ENCODE peak calls at places on chromosomes 3 and 15, in six cellular contexts. R is H7, N is Peyer's patch, V is memory B cell, O is psoas muscle, A is lung. L is an unnamed sample.

GRCh38 chr15:40379853-40380252 is 2.7 kb upstream of the KNSTRN start:
- DNase-seq in R (no peak), N (no peak), V (no peak), O (peak; percentile 81), A (peak; percentile 91), L (no peak)

GRCh38 chr3:141618103-141618502 is 120.0 kb upstream of the RNF7 start:
- DNase-seq in R (no peak), N (no peak), V (no peak), O (no peak), A (no peak), L (no peak)

GRCh38 chr3:54882114-54882833 is 45.6 kb downstream of the LRTM1 start:
- DNase-seq in R (no peak), N (no peak), V (no peak), O (no peak), A (no peak), L (no peak)

GRCh38 chr3:126134219-126134975 is 46.0 kb downstream of the ALDH1L1 start:
- DNase-seq in R (peak; percentile 88), N (peak; percentile 60), V (peak; percentile 55), O (peak; percentile 86), A (peak; percentile 45), L (peak; percentile 7)

GRCh38 chr3:119257654-119258410 is 17.2 kb upstream of the B4GALT4 start:
- DNase-seq in R (no peak), N (no peak), V (no peak), O (no peak), A (no peak), L (no peak)

GRCh38 chr3:110995461-110996226 is 76.0 kb upstream of the NECTIN3 start:
- DNase-seq in R (no peak), N (no peak), V (no peak), O (no peak), A (no peak), L (no peak)

GRCh38 chr3:5298453-5298852 is 110.9 kb downstream of the EDEM1 start:
- DNase-seq in R (no peak), N (no peak), V (no peak), O (no peak), A (no peak), L (no peak)

GRCh38 chr3:105746226-105746996 is 122.4 kb downstream of the CBLB start:
- DNase-seq in R (no peak), N (no peak), V (no peak), O (no peak), A (no peak), L (no peak)

GRCh38 chr3:6809349-6809748 is 51.6 kb upstream of the GRM7 start:
- DNase-seq in R (no peak), N (no peak), V (no peak), O (no peak), A (no peak), L (no peak)

GRCh38 chr15:61839541-61839940 is 220.7 kb downstream of the VPS13C start:
- DNase-seq in R (no peak), N (no peak), V (no peak), O (no peak), A (no peak), L (no peak)

GRCh38 chr15:28456476-28457395 is 76.0 kb downstream of the GOLGA8G start:
- DNase-seq in R (peak; percentile 37), N (peak; percentile 50), V (no peak), O (peak; percentile 57), A (no peak), L (no peak)

GRCh38 chr3:14439501-14440167 is 37.2 kb downstream of the SLC6A6 start:
- DNase-seq in R (no peak), N (peak; percentile 74), V (no peak), O (peak; percentile 80), A (peak; percentile 84), L (no peak)

GRCh38 chr15:43872416-43873020 is 45.7 kb downstream of the WDR76 start:
- DNase-seq in R (peak; percentile 81), N (no peak), V (no peak), O (no peak), A (no peak), L (no peak)

GRCh38 chr15:82647835-82648256 is 683 bp upstream of the CPEB1 start:
- DNase-seq in R (peak; percentile 93), N (no peak), V (peak; percentile 38), O (peak; percentile 61), A (no peak), L (peak; percentile 47)

GRCh38 chr15:83843511-83843910 is 189.6 kb downstream of the ADAMTSL3 start:
- DNase-seq in R (no peak), N (no peak), V (no peak), O (peak; percentile 64), A (no peak), L (no peak)

GRCh38 chr3:65751123-65751700 is 287.5 kb downstream of the MAGI1 start:
- DNase-seq in R (peak; percentile 28), N (peak; percentile 56), V (no peak), O (no peak), A (no peak), L (no peak)

GRCh38 chr3:107431048-107431297 is 53.7 kb downstream of the CCDC54 start:
- DNase-seq in R (no peak), N (no peak), V (peak; percentile 35), O (no peak), A (peak; percentile 32), L (peak; percentile 3)

GRCh38 chr15:42727740-42728355 is 9.1 kb downstream of the CDAN1 start:
- DNase-seq in R (peak; percentile 59), N (no peak), V (no peak), O (no peak), A (peak; percentile 81), L (no peak)